ENCODE peak calls at places on chromosomes 2 and 18, in seven cellular contexts. G is OCI-LY7, W is cardiac muscle cell, A is body of pancreas, N is transverse colon, K is upper lobe of left lung, U is mammary epithelial cell. Y is an unnamed sample. For H3K4me1, the result is how much of the 10 kb centered on the place peaks cover.

GRCh38 chr2:200634231-200634964 is 48.6 kb downstream of the AOX1 start:
- DNase-seq in N (no peak), K (no peak), U (no peak), G (no peak), A (no peak), W (no peak), Y (no peak)

GRCh38 chr2:114442545-114442944 is at the start of gene DPP10:
- DNase-seq in U (no peak), K (no peak), G (peak), W (peak), N (peak), A (peak), Y (no peak)

GRCh38 chr2:57804971-57805370 is 241.6 kb upstream of the VRK2 start:
- DNase-seq in U (no peak), N (no peak), A (no peak), K (no peak), W (no peak), G (no peak), Y (no peak)

GRCh38 chr2:149004836-149005235 is 33.7 kb upstream of the LYPD6B start:
- DNase-seq in G (no peak), U (peak), A (no peak), K (no peak), N (no peak), W (no peak), Y (no peak)

GRCh38 chr2:240704651-240705050 is 13.0 kb downstream of the AQP12A start:
- DNase-seq in K (no peak), U (no peak), N (no peak), G (no peak), W (no peak), A (no peak), Y (peak)

GRCh38 chr2:110116033-110116710 is 550 bp upstream of the MALL start:
- DNase-seq in W (peak), U (no peak), N (peak), G (no peak), K (peak), A (no peak), Y (peak)

GRCh38 chr2:63066265-63066664 is 15.6 kb downstream of the OTX1 start:
- DNase-seq in G (no peak), U (no peak), N (no peak), K (no peak), W (no peak), A (no peak), Y (no peak)

GRCh38 chr2:47072728-47073191 is 82.3 kb downstream of the STPG4 start:
- DNase-seq in U (no peak), G (peak), A (peak), K (peak), N (peak), W (no peak), Y (peak)

GRCh38 chr2:112048887-112049286 is 6.2 kb upstream of the TMEM87B start:
- DNase-seq in N (peak), U (peak), G (peak), A (peak), K (no peak), W (peak), Y (no peak)

GRCh38 chr2:174343343-174343637 is 8.5 kb downstream of the SP9 start:
- DNase-seq in W (no peak), K (no peak), N (no peak), A (no peak), U (no peak), G (no peak), Y (no peak)

GRCh38 chr2:233486778-233487552 is 79.6 kb downstream of the USP40 start:
- DNase-seq in K (no peak), U (peak), G (no peak), N (no peak), W (peak), A (no peak), Y (peak)

GRCh38 chr2:227464851-227465250 is 7.1 kb upstream of the AGFG1 start:
- DNase-seq in U (no peak), A (no peak), W (no peak), G (no peak), K (no peak), N (no peak), Y (no peak)

GRCh38 chr2:53131416-53131815 is 636.2 kb upstream of the CHAC2 start:
- DNase-seq in G (no peak), N (no peak), U (peak), K (no peak), A (no peak), W (peak), Y (no peak)

GRCh38 chr2:46481541-46482193 is 2.3 kb downstream of the TMEM247 start:
- DNase-seq in G (no peak), W (peak), K (no peak), N (no peak), U (peak), A (no peak), Y (no peak)

GRCh38 chr18:25795178-25795577 is 295.2 kb downstream of the SS18 start:
- DNase-seq in N (no peak), W (no peak), K (no peak), U (no peak), A (no peak), G (no peak), Y (no peak)

GRCh38 chr2:45169339-45170190 is 160.3 kb upstream of the SIX2 start:
- DNase-seq in G (no peak), N (no peak), W (peak), U (no peak), K (no peak), A (peak), Y (no peak)

GRCh38 chr18:70289351-70290330 is 796 bp downstream of the SOCS6 start:
- DNase-seq in W (peak), K (peak), N (peak), A (peak), G (no peak), U (peak), Y (peak)

GRCh38 chr2:234158812-234159211 is 108.3 kb downstream of the SPP2 start:
- DNase-seq in A (no peak), N (no peak), U (peak), G (no peak), K (no peak), W (no peak), Y (no peak)

GRCh38 chr18:55319517-55319905 is 268.5 kb downstream of the TCF4 start:
- DNase-seq in K (no peak), A (no peak), N (no peak), G (no peak), U (no peak), W (peak), Y (no peak)

GRCh38 chr18:75221902-75222301 is 11.3 kb downstream of the TSHZ1 start:
- DNase-seq in K (no peak), N (no peak), G (no peak), W (no peak), A (no peak), U (no peak), Y (no peak)

GRCh38 chr2:890791-891190 is 59.9 kb upstream of the SNTG2 start:
- DNase-seq in A (no peak), U (no peak), W (no peak), G (no peak), K (no peak), N (no peak), Y (no peak)

GRCh38 chr2:127701651-127702394 is 526 bp downstream of the SFT2D3 start:
- DNase-seq in A (peak), G (peak), K (peak), W (peak), U (peak), N (peak), Y (peak)

GRCh38 chr2:15242936-15243461 is 318.1 kb downstream of the NBAS start:
- DNase-seq in N (no peak), G (no peak), W (no peak), K (no peak), A (no peak), U (no peak), Y (no peak)

GRCh38 chr18:26097563-26097962 is 7.2 kb upstream of the SS18 start:
- DNase-seq in N (no peak), W (no peak), K (no peak), G (no peak), A (no peak), U (peak), Y (no peak)

GRCh38 chr2:35199298-35199697 is 1156.3 kb upstream of the CRIM1 start:
- DNase-seq in G (no peak), U (no peak), W (no peak), A (no peak), N (no peak), K (no peak), Y (no peak)

GRCh38 chr18:49561377-49562193 is at the start of gene LIPG:
- DNase-seq in G (no peak), W (peak), N (peak), A (peak), K (peak), U (peak), Y (peak)

GRCh38 chr2:239772721-239773120 is 252.4 kb downstream of the NDUFA10 start:
- DNase-seq in N (no peak), G (no peak), W (no peak), A (no peak), U (no peak), K (peak), Y (no peak)

GRCh38 chr18:43869451-43870008 is 592.2 kb upstream of the SYT4 start:
- DNase-seq in A (no peak), U (no peak), G (no peak), N (no peak), K (no peak), W (peak), Y (no peak)

GRCh38 chr2:58594175-58594574 is 353.1 kb upstream of the FANCL start:
- DNase-seq in W (no peak), G (peak), K (no peak), A (no peak), U (no peak), N (no peak), Y (no peak)

GRCh38 chr2:235773188-235773928 is 279.5 kb downstream of the AGAP1 start:
- DNase-seq in K (no peak), A (no peak), W (no peak), G (no peak), U (no peak), N (no peak), Y (no peak)

GRCh38 chr2:20400306-20400705 is 46.6 kb upstream of the RHOB start:
- DNase-seq in A (no peak), U (no peak), N (no peak), W (no peak), G (no peak), K (no peak), Y (no peak)

GRCh38 chr2:146730882-146731281 is 1113.9 kb upstream of the ACVR2A start:
- DNase-seq in U (no peak), N (no peak), K (no peak), A (no peak), G (no peak), W (peak), Y (no peak)

GRCh38 chr18:24413148-24413547 is 13.3 kb upstream of the IMPACT start:
- DNase-seq in K (no peak), G (no peak), N (no peak), W (peak), A (no peak), U (no peak), Y (no peak)

GRCh38 chr2:43400508-43400907 is 174.1 kb upstream of the ZFP36L2 start:
- DNase-seq in U (no peak), W (no peak), G (no peak), K (no peak), N (no peak), A (no peak), Y (no peak)

GRCh38 chr18:21826196-21826595 is 85.6 kb downstream of the MIB1 start:
- DNase-seq in N (no peak), U (peak), A (peak), G (no peak), K (no peak), W (peak), Y (no peak)

GRCh38 chr18:9104244-9104901 is 1.9 kb downstream of the NDUFV2 start:
- DNase-seq in G (no peak), K (no peak), W (no peak), U (no peak), A (no peak), N (no peak), Y (no peak)
- H3K4me1 ChIP-seq in G (under half), K (under half), W (under half), U (under half), A (half or more), N (half or more), Y (under half)

GRCh38 chr18:32425466-32425865 is 45.2 kb downstream of the GAREM1 start:
- DNase-seq in G (no peak), K (no peak), U (peak), N (no peak), W (peak), A (no peak), Y (no peak)
- H3K4me3 ChIP-seq in G (no peak), K (no peak), U (no peak), N (no peak), W (no peak), A (no peak), Y (no peak)

GRCh38 chr2:17813742-17814458 is 2.4 kb upstream of the MSGN1 start:
- DNase-seq in W (peak), N (no peak), K (no peak), A (peak), G (peak), U (peak), Y (no peak)
- H3K27ac ChIP-seq in W (no peak), N (no peak), K (peak), A (no peak), G (peak), U (peak), Y (no peak)

GRCh38 chr2:101771226-101771906 is 73.9 kb downstream of the MAP4K4 start:
- DNase-seq in U (no peak), G (no peak), N (no peak), A (no peak), K (no peak), W (no peak), Y (no peak)
- H3K4me1 ChIP-seq in U (half or more), G (under half), N (half or more), A (under half), K (under half), W (under half), Y (under half)

Y was measured in kidney.